ENCODE peak calls at places on chromosomes 6 and 20, in four cellular contexts. W, P, H and B are unnamed samples.

GRCh38 chr6:163226836-163227485 is 187.6 kb upstream of the QKI start:
- DNase-seq in W (no peak), P (no peak), H (no peak), B (no peak)

GRCh38 chr20:11917663-11918062 is at the start of gene BTBD3:
- DNase-seq in W (peak), P (no peak), H (peak), B (no peak)

GRCh38 chr6:158923801-158924498 is 76.1 kb downstream of the RSPH3 start:
- DNase-seq in W (no peak), P (no peak), H (no peak), B (no peak)

GRCh38 chr6:132298344-132298949 is 102.8 kb downstream of the MOXD1 start:
- DNase-seq in W (peak), P (no peak), H (peak), B (no peak)

GRCh38 chr20:31547017-31547675 is 32.9 kb downstream of the HM13 start:
- DNase-seq in W (peak), P (peak), H (peak), B (peak)

GRCh38 chr6:56802570-56802969 is 152.3 kb upstream of the BEND6 start:
- DNase-seq in W (no peak), P (no peak), H (no peak), B (no peak)

GRCh38 chr6:72553531-72554202 is 68.2 kb upstream of the KCNQ5 start:
- DNase-seq in W (no peak), P (no peak), H (no peak), B (no peak)

GRCh38 chr6:54617730-54618129 is 228.8 kb upstream of the FAM83B start:
- DNase-seq in W (no peak), P (no peak), H (no peak), B (no peak)

GRCh38 chr6:53065266-53066058 is at the start of gene FBXO9:
- DNase-seq in W (peak), P (peak), H (peak), B (peak)

GRCh38 chr6:53066874-53067273 is 1.7 kb downstream of the FBXO9 start:
- DNase-seq in W (no peak), P (no peak), H (no peak), B (no peak)

GRCh38 chr6:53066059-53066406 is 829 bp downstream of the FBXO9 start:
- DNase-seq in W (peak), P (peak), H (peak), B (no peak)

GRCh38 chr6:53062369-53062639 is 2.9 kb upstream of the FBXO9 start:
- DNase-seq in W (no peak), P (no peak), H (no peak), B (no peak)

GRCh38 chr6:53064726-53065265 is 408 bp upstream of the FBXO9 start:
- DNase-seq in W (peak), P (peak), H (peak), B (peak)
- TF ChIP-seq POLR2A in W (no peak), P (no peak), H (no peak), B (no peak)

GRCh38 chr20:63680857-63681608 is 15.4 kb upstream of the TNFRSF6B start:
- DNase-seq in W (no peak), P (peak), H (no peak), B (no peak)

GRCh38 chr20:63680427-63680826 is 16.0 kb upstream of the TNFRSF6B start:
- DNase-seq in W (no peak), P (peak), H (no peak), B (no peak)

GRCh38 chr20:63679799-63680305 is 16.6 kb upstream of the TNFRSF6B start:
- DNase-seq in W (no peak), P (no peak), H (no peak), B (no peak)

GRCh38 chr20:63682384-63683139 is 13.9 kb upstream of the TNFRSF6B start:
- DNase-seq in W (peak), P (peak), H (peak), B (no peak)

DNA sequence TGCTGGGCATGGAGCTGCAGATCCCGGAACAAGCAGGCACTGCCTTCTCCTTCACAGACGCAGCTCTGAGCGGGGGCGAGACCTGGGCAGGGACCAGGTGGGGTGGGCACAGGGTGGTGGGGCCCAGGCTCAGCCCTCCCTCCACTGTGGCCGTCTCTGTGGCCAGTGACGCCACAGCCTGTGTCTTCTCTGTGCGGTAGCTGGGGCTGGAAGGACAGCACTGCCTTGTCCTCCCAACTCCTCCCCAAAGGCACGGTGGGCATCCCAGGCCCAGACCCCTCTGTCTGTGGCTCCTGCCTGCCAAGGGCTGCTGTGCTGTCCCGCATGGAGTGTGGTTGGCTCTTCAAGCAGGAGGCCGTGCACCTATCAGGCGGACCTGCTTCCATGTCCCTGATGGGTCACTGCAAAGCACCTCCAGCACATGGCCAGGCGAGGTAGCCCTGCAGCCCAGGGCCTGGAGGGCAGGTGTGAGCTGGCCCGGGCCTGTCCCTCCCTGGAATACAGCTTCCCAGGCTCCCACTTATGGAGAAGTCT is 14.8 kb upstream of the TNFRSF6B start:
- DNase-seq in W (no peak), P (peak), H (no peak), B (no peak)
- TF ChIP-seq POLR2A in W (no peak), P (no peak), H (no peak), B (no peak)

GRCh38 chr20:33401922-33402369 is 627 bp upstream of the CDK5RAP1 start:
- DNase-seq in W (no peak), P (no peak), H (no peak), B (no peak)

GRCh38 chr20:33404281-33404680 is 3.0 kb upstream of the CDK5RAP1 start:
- DNase-seq in W (no peak), P (no peak), H (no peak), B (no peak)

GRCh38 chr20:33399924-33400323 is 1.4 kb downstream of the CDK5RAP1 start:
- DNase-seq in W (no peak), P (no peak), H (no peak), B (no peak)

GRCh38 chr20:33407251-33407650 is 5.9 kb upstream of the CDK5RAP1 start:
- DNase-seq in W (no peak), P (no peak), H (no peak), B (no peak)

GRCh38 chr20:33401042-33401921 is at the start of gene CDK5RAP1:
- DNase-seq in W (peak), P (peak), H (peak), B (peak)
- TF ChIP-seq POLR2A in W (no peak), P (no peak), H (no peak), B (no peak)

DNA sequence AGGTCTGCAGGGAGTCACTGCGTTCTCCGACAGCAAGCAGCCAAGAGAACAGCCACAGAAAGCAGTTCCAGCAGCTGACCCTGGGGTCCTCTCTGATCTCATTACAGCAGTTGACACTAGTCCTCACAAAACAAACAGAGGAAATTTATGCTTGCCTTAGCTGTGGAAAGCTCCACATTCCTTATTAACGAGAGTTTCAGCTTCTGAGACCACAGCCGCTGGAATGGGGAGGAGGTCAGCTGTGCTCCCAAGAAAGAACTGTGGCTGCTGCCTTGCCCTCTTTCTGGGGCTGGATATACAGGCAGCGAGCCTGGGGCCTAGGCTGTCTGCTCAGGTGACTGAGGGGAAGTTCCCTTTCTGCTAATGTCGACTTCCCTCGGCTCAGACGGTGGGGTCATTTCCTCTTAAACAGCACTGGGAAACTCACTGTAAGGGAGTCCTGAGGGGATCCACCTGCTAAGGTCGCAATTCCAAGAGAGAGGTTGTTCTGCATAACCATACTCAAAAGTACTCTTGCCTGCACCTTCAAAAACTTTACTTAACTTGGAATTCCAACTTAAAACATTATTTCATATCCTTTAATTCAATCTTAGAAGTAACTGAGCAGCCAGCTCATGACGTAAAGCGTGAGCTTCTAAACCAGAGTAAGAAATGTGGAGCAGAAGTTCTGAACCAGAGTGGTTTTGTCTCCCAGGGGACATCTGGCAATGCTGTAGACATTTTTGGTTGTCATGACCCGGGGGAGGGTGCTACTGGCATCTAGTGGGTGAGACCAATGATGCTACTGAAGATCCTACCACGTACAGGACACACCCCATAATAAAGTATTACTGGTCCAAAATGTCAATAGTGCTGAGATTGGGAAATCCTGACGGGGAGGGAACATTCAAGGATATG is 80.3 kb downstream of the BACH2 start:
- DNase-seq in W (no peak), P (no peak), H (no peak), B (no peak)
- TF ChIP-seq POLR2A in W (no peak), P (no peak), H (no peak), B (no peak)

GRCh38 chr6:53348436-53349208 is at the start of gene ELOVL5:
- DNase-seq in W (peak), P (peak), H (peak), B (peak)
- TF ChIP-seq POLR2A in W (peak), P (peak), H (peak), B (peak)

DNA sequence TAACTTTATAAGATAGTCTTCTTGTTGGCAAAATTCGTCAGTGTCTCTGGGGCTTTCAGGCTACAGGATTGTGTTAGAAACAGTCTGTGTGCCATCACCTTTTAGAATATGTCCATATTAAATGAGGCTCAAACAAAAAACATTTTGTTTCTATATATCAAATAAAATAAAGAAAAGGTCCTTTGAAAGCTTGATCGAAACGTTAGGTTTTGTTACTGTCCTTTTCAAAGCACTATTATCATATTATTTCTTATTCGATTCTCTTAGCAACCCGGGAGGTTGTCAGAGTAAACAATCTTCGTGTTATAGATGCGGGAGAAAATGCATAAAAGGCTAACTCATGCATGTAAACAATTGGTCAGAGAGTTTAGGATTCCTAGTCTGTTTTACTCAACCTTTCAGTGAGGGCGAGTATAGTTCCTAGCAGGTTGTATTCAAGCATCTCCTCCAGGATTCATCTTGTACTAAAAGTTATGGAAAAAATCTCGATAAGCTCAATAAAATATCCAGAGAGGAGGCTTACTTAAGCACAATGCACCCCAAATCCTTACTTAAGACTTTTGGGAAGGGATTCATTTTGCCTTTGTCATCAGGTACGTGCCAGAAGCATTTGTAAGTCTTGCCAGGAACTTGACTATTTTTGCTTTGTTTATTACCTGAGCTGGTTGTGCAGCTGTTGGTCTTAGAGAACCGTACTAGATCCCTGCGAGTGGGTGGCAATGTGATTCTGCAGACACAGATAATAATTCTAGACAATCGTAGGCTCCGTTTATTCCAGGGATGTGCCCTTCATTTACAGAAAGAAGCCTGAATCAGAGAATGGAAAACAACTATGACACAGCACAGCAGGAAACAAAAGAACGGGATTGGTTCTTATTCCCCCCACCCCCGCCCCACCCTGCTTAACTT is 159.6 kb upstream of the ZNF217 start:
- DNase-seq in W (no peak), P (no peak), H (no peak), B (no peak)
- TF ChIP-seq POLR2A in W (no peak), P (no peak), H (no peak), B (no peak)

GRCh38 chr6:393391-394221 is 2.1 kb downstream of the IRF4 start:
- DNase-seq in W (no peak), P (peak), H (no peak), B (no peak)

GRCh38 chr6:392441-393390 is 1.2 kb downstream of the IRF4 start:
- DNase-seq in W (no peak), P (peak), H (no peak), B (no peak)

GRCh38 chr6:395432-396125 is 4.0 kb downstream of the IRF4 start:
- DNase-seq in W (no peak), P (peak), H (no peak), B (no peak)

GRCh38 chr6:396126-396520 is 4.6 kb downstream of the IRF4 start:
- DNase-seq in W (no peak), P (no peak), H (no peak), B (no peak)

GRCh38 chr6:394641-395289 is 3.2 kb downstream of the IRF4 start:
- DNase-seq in W (no peak), P (peak), H (no peak), B (no peak)
- TF ChIP-seq POLR2A in W (no peak), P (no peak), H (no peak), B (no peak)

GRCh38 chr20:36496707-36497669 is 44.3 kb upstream of the MYL9 start:
- DNase-seq in W (peak), P (peak), H (no peak), B (no peak)

GRCh38 chr20:36491901-36492617 is 49.3 kb upstream of the MYL9 start:
- DNase-seq in W (no peak), P (no peak), H (no peak), B (no peak)

GRCh38 chr20:36490191-36490590 is 51.1 kb upstream of the MYL9 start:
- DNase-seq in W (no peak), P (no peak), H (no peak), B (no peak)

GRCh38 chr20:36493013-36493800 is 48.1 kb upstream of the MYL9 start:
- DNase-seq in W (no peak), P (peak), H (no peak), B (no peak)

DNA sequence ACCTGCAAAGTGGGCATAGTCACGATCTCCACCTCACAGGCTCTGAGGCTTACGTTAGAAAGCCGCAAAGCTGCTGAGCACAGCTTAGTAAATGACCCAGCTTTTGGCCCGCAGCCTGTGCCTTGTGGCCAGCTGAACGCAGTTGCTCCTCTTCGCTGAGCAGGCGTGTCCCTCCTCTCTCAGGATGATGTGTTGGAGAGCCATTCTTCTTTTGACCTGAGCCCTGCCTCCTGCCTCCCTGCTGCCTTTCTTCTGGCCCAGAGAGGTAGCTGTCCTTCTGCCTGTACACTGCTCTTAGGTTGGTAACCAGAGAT is 47.6 kb upstream of the MYL9 start:
- DNase-seq in W (peak), P (no peak), H (peak), B (no peak)
- TF ChIP-seq POLR2A in W (no peak), P (no peak), H (no peak), B (no peak)

GRCh38 chr6:106922626-106923025 is 51.9 kb downstream of the CD24 start:
- DNase-seq in W (no peak), P (no peak), H (no peak), B (no peak)

GRCh38 chr6:106913676-106914280 is 60.8 kb downstream of the CD24 start:
- DNase-seq in W (no peak), P (no peak), H (no peak), B (no peak)

GRCh38 chr6:106916891-106917290 is 57.6 kb downstream of the CD24 start:
- DNase-seq in W (no peak), P (no peak), H (no peak), B (no peak)

GRCh38 chr6:106913111-106913510 is 61.4 kb downstream of the CD24 start:
- DNase-seq in W (no peak), P (no peak), H (no peak), B (no peak)

DNA sequence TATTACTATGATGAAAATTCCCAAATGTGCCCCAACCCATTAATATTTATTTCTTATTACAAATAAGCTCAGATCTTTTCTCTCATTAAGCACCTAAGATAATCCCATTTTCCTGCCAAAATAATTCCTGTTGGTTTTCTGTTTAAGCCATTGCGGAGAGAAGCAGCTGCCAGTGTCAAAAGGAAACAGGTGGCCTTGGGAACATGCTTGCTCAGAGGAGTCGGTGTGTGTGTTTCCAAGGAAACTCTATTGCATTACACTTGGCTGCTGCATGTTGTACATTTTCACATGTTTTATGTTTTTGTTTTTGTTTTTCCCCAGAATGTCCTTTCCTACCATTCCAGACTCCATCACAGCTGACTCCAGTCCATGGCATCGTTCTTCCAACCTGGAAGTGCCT is 56.4 kb downstream of the CD24 start:
- DNase-seq in W (no peak), P (no peak), H (peak), B (no peak)
- TF ChIP-seq POLR2A in W (no peak), P (no peak), H (no peak), B (no peak)